ENCODE peak calls at places on chromosomes 2 and 18, in five cellular contexts. J is IMR-90, A is spleen, O is ovary, Q is adrenal gland. B is an unnamed sample. For H3K36me3, the result is how much of the 10 kb centered on the place peaks cover.

GRCh38 chr18:50131591-50131990 is 63.4 kb downstream of the MYO5B start:
- DNase-seq in J (no peak), A (no peak), O (no peak), Q (no peak), B (no peak)

GRCh38 chr2:18122544-18123210 is 244.2 kb downstream of the KCNS3 start:
- DNase-seq in J (no peak), A (no peak), O (no peak), Q (no peak), B (no peak)

GRCh38 chr2:168155680-168156079 is 91.7 kb downstream of the STK39 start:
- DNase-seq in J (peak), A (no peak), O (no peak), Q (no peak), B (no peak)

GRCh38 chr2:71807969-71808451 is 339.7 kb downstream of the CYP26B1 start:
- DNase-seq in J (no peak), A (peak), O (no peak), Q (peak), B (no peak)

GRCh38 chr2:10536569-10537133 is 88.5 kb upstream of the ODC1 start:
- DNase-seq in J (no peak), A (no peak), O (no peak), Q (no peak), B (no peak)

GRCh38 chr18:812673-813404 is 797 bp upstream of the YES1 start:
- DNase-seq in J (peak), A (peak), O (peak), Q (peak), B (peak)

GRCh38 chr2:232980683-232981082 is 32.4 kb downstream of the NGEF start:
- DNase-seq in J (peak), A (peak), O (no peak), Q (peak), B (peak)

GRCh38 chr18:48614005-48614404 is 75.2 kb downstream of the CTIF start:
- DNase-seq in J (no peak), A (no peak), O (no peak), Q (no peak), B (no peak)

GRCh38 chr18:63207154-63207790 is 112.3 kb downstream of the BCL2 start:
- DNase-seq in J (no peak), A (no peak), O (no peak), Q (no peak), B (no peak)

GRCh38 chr2:204027105-204027504 is 90.5 kb downstream of the ICOS start:
- DNase-seq in J (peak), A (no peak), O (no peak), Q (no peak), B (no peak)

GRCh38 chr18:30352551-30353168 is 689.9 kb downstream of the DSC3 start:
- DNase-seq in J (no peak), A (peak), O (no peak), Q (no peak), B (no peak)

GRCh38 chr2:221518937-221519635 is 53.0 kb downstream of the EPHA4 start:
- DNase-seq in J (peak), A (no peak), O (no peak), Q (no peak), B (no peak)

GRCh38 chr2:127560201-127560928 is 24.9 kb downstream of the MYO7B start:
- DNase-seq in J (no peak), A (peak), O (no peak), Q (peak), B (no peak)

GRCh38 chr2:239261336-239261735 is 139.5 kb downstream of the HDAC4 start:
- DNase-seq in J (no peak), A (no peak), O (no peak), Q (peak), B (peak)

GRCh38 chr2:227509086-227509485 is 37.1 kb downstream of the AGFG1 start:
- DNase-seq in J (no peak), A (no peak), O (no peak), Q (no peak), B (no peak)

GRCh38 chr2:86015006-86015405 is 90.7 kb downstream of the POLR1A start:
- DNase-seq in J (no peak), A (peak), O (no peak), Q (no peak), B (no peak)

GRCh38 chr2:223075301-223076270 is 23.6 kb downstream of the KCNE4 start:
- DNase-seq in J (peak), A (no peak), O (no peak), Q (no peak), B (no peak)

GRCh38 chr2:19362652-19363473 is 4.4 kb upstream of the OSR1 start:
- DNase-seq in J (peak), A (peak), O (peak), Q (peak), B (peak)

GRCh38 chr2:108417254-108417653 is 31.8 kb upstream of the GCC2 start:
- DNase-seq in J (no peak), A (no peak), O (no peak), Q (no peak), B (no peak)

GRCh38 chr18:10850828-10851227 is 298.5 kb downstream of the PIEZO2 start:
- DNase-seq in J (no peak), A (no peak), O (no peak), Q (no peak), B (no peak)

GRCh38 chr18:61929881-61930640 is 37.3 kb upstream of the RNF152 start:
- DNase-seq in J (no peak), A (no peak), O (no peak), Q (no peak), B (no peak)

GRCh38 chr2:24861500-24861899 is 58.5 kb downstream of the ADCY3 start:
- DNase-seq in J (no peak), A (peak), O (no peak), Q (no peak), B (no peak)

GRCh38 chr18:62784338-62784965 is 69.1 kb downstream of the PHLPP1 start:
- DNase-seq in J (peak), A (no peak), O (no peak), Q (no peak), B (no peak)

GRCh38 chr2:159562248-159562647 is 54.1 kb downstream of the BAZ2B start:
- DNase-seq in J (peak), A (no peak), O (no peak), Q (no peak), B (no peak)

GRCh38 chr2:159362816-159363251 is 76.3 kb upstream of the WDSUB1 start:
- DNase-seq in J (peak), A (no peak), O (no peak), Q (no peak), B (no peak)

GRCh38 chr2:222049946-222050345 is 248.9 kb downstream of the PAX3 start:
- DNase-seq in J (peak), A (no peak), O (no peak), Q (no peak), B (no peak)

GRCh38 chr2:199490049-199490448 is 32.3 kb upstream of the SATB2 start:
- DNase-seq in J (no peak), A (no peak), O (no peak), Q (no peak), B (no peak)

GRCh38 chr2:21118302-21118920 is 5.4 kb upstream of the TDRD15 start:
- DNase-seq in J (peak), A (no peak), O (no peak), Q (peak), B (no peak)

GRCh38 chr2:8625399-8626283 is 56.2 kb upstream of the ID2 start:
- DNase-seq in J (no peak), A (no peak), O (no peak), Q (no peak), B (no peak)

DNA sequence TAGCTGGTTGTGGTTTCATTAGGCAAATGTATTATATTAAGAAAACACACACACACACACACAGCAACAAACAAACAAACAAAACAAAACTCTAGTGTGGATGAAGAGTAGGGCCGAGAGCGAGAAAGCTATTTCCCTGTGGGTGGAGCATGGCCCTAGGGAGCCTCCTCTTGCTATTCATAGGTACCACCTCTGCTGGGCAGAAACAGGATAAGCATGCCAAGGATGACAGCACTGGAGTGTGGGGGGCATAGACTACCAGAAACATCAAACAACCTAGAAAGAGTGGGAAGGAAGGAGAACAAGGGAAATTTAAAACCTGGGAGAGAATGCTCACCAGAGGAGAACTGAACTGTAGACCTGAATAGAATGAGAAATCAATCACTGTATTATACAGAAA is 905.4 kb upstream of the NXPH2 start:
- DNase-seq in J (no peak), A (no peak), O (no peak), Q (no peak), B (no peak)
- H3K36me3 ChIP-seq in J (under half), A (under half), O (under half), Q (under half), B (under half)

GRCh38 chr2:235027558-235028214 is 75.9 kb downstream of the SH3BP4 start:
- DNase-seq in J (peak), A (no peak), O (no peak), Q (peak), B (no peak)

GRCh38 chr2:235024951-235025773 is 73.3 kb downstream of the SH3BP4 start:
- DNase-seq in J (no peak), A (no peak), O (no peak), Q (no peak), B (no peak)

GRCh38 chr2:235028646-235029045 is 76.8 kb downstream of the SH3BP4 start:
- DNase-seq in J (no peak), A (no peak), O (no peak), Q (no peak), B (no peak)

GRCh38 chr2:235026137-235026536 is 74.3 kb downstream of the SH3BP4 start:
- DNase-seq in J (peak), A (no peak), O (no peak), Q (peak), B (peak)

DNA sequence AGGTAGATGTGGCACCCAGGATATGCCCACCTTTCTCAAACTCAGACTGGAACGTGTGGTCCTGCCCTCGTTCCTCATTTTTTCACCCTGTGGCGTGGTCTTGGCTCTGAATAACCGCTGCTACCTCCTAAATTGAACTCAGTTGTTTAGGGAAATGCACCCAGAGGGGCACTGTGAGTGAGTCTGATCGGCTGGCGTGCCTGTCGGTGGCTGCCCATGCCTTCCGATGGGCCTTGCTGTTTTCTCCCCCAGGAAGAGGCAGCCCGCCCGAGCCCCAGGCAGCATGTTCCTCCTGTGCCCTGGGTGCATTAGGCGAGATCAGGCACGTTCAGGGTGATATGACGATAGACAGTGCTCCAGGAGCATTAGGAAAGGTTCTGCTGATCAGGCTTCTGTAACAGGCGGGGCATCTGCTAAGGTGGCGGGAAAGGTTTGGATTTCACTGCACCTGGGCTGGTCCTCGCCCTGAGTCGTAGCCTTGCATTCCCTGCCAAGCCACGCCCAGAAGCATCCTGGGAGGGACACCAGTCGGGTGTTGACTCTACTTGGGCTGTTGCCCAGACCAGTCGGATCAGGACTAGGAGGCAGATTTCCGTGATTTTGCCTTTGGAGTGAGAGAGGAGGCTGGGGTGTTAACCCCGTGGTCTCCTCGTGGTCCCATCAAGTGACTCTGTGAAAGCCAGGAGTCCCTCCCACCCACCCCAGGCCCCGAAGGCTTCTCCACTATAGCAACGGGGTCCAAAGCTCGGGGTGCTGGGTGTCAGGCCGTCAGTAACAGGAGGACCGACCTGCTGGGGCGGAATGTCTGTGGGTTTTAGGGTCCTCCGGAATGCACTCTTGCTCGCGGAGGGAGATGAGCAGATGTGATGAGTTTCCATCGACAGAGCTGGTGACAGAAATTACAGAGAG is 75.1 kb downstream of the SH3BP4 start:
- DNase-seq in J (peak), A (peak), O (no peak), Q (peak), B (peak)
- TF ChIP-seq POLR2A in J (no peak), A (no peak), O (no peak), Q (no peak), B (no peak)

GRCh38 chr2:172596776-172597175 is 40.9 kb downstream of the PDK1 start:
- DNase-seq in J (no peak), A (no peak), O (no peak), Q (no peak), B (no peak)
- H3K36me3 ChIP-seq in J (under half), A (under half), O (under half), Q (under half), B (under half)

DNA sequence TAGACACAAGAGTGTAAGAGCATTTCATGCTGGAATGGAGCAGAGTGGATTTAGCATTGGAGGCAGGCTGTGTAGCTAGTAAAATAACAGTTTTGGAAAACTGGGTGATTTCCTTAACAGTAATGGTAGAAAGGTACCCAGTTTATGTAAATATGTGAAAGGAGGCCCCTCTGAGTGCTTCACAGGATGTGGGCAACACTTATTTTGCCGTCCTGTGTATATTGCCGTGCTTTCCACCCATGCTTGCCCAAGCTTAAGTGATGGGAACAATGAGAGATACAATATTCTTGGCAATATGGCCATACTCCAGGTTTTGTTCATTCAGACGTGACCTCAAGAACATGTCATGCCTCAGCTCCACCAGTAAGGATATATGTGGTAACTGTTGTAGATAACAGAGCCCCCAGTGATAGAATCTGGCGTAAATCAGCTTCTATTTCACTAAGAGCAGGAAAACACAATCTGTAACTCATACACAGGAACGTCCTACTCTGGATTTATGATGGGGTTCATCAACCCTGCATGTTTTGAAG is 318.7 kb downstream of the PTPRM start:
- DNase-seq in J (no peak), A (no peak), O (no peak), Q (no peak), B (no peak)
- TF ChIP-seq POLR2A in J (no peak), A (no peak), O (no peak), Q (no peak), B (no peak)

B was measured in breast epithelium.